ENCODE peak calls at places on chromosomes 2 and 18, in seven cellular contexts. C is heart left ventricle, J is dorsolateral prefrontal cortex, N is fibroblast of lung, L is adrenal gland, H is transverse colon, X is sigmoid colon. R is an unnamed sample.

GRCh38 chr2:23286765-23287155 is 98.2 kb upstream of the KLHL29 start:
- DNase-seq in L (peak), X (peak), C (peak), H (peak), N (peak), J (no peak), R (no peak)

GRCh38 chr2:137180012-137180411 is 414.7 kb downstream of the THSD7B start:
- DNase-seq in H (no peak), N (no peak), X (no peak), C (no peak), J (no peak), L (no peak), R (no peak)

GRCh38 chr2:105545731-105546622 is 147.1 kb upstream of the FHL2 start:
- DNase-seq in X (no peak), N (peak), L (peak), H (peak), J (peak), C (peak), R (peak)

GRCh38 chr2:169038338-169038757 is 7.2 kb upstream of the ABCB11 start:
- DNase-seq in H (no peak), X (no peak), C (no peak), J (no peak), N (peak), L (no peak), R (no peak)

GRCh38 chr2:201357216-201357615 is at the start of gene FLACC1:
- DNase-seq in N (peak), J (no peak), H (no peak), C (peak), L (peak), X (no peak), R (peak)

GRCh38 chr2:143674055-143674454 is 544.8 kb downstream of the ARHGAP15 start:
- DNase-seq in H (no peak), L (no peak), N (no peak), J (no peak), C (no peak), X (no peak), R (no peak)

GRCh38 chr2:208278549-208278948 is 12.5 kb downstream of the PIKFYVE start:
- DNase-seq in J (no peak), C (no peak), H (no peak), L (no peak), N (no peak), X (no peak), R (no peak)

GRCh38 chr18:48303883-48304282 is 105.3 kb downstream of the ZBTB7C start:
- DNase-seq in L (no peak), N (no peak), C (no peak), J (no peak), H (no peak), X (no peak), R (no peak)

GRCh38 chr2:127049927-127050802 is 56.8 kb downstream of the BIN1 start:
- DNase-seq in L (peak), X (peak), J (peak), C (peak), H (peak), N (peak), R (peak)

GRCh38 chr18:55355220-55355619 is 232.8 kb downstream of the TCF4 start:
- DNase-seq in L (no peak), H (no peak), N (no peak), X (no peak), C (no peak), J (no peak), R (no peak)

GRCh38 chr18:55354795-55355194 is 233.2 kb downstream of the TCF4 start:
- DNase-seq in X (no peak), J (no peak), C (no peak), H (no peak), N (peak), L (no peak), R (no peak)

GRCh38 chr18:55353391-55353790 is 234.6 kb downstream of the TCF4 start:
- DNase-seq in C (no peak), X (no peak), L (no peak), J (no peak), H (no peak), N (no peak), R (no peak)

GRCh38 chr18:55351980-55352714 is 235.8 kb downstream of the TCF4 start:
- DNase-seq in X (no peak), N (no peak), C (no peak), J (no peak), H (no peak), L (no peak), R (no peak)

DNA sequence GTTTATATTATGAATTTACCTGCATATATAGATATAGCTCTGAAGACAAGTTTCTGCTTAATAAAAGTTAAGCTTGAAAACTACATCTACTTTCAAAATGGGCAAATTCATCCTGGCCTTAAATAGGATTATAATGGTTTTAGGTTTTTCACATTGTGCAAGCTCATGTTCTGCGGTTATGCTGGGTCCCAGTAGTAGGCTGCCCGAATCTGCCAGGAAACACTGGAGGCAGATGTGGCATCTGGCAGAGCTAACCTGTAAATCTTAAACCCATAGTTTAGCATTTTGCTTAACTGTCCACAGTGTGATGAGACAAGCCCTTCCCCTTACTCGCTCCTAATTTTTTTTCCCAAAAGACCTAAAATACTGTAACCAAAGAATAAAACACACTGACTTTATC is 234.2 kb downstream of the TCF4 start:
- DNase-seq in L (no peak), C (no peak), H (no peak), N (no peak), X (no peak), J (no peak), R (no peak)
- H3K27ac ChIP-seq in L (no peak), C (no peak), H (no peak), N (no peak), X (peak), J (peak), R (no peak)

GRCh38 chr2:71702071-71702970 is 249.0 kb downstream of the DYSF start:
- DNase-seq in H (no peak), L (no peak), X (peak), N (no peak), C (no peak), J (no peak), R (no peak)
- TF ChIP-seq CTCF in H (no peak), L (no peak), X (no peak), N (no peak), C (no peak), J (no peak), R (no peak)

GRCh38 chr2:11574176-11575046 is 40.6 kb downstream of the GREB1 start:
- DNase-seq in H (no peak), L (no peak), C (no peak), J (no peak), N (no peak), X (peak), R (no peak)
- H3K27ac ChIP-seq in H (no peak), L (no peak), C (no peak), J (no peak), N (no peak), X (no peak), R (no peak)

GRCh38 chr2:85536479-85536878 is 2.5 kb upstream of the MAT2A start:
- DNase-seq in J (peak), H (no peak), L (no peak), X (no peak), C (no peak), N (peak), R (peak)

GRCh38 chr2:85540131-85540587 is 1.2 kb downstream of the MAT2A start:
- DNase-seq in N (peak), J (no peak), X (no peak), L (no peak), H (no peak), C (no peak), R (no peak)

GRCh38 chr2:85539361-85540130 is 578 bp downstream of the MAT2A start:
- DNase-seq in J (peak), C (peak), N (peak), L (peak), X (peak), H (peak), R (peak)

GRCh38 chr2:85538507-85539360 is at the start of gene MAT2A:
- DNase-seq in J (peak), H (peak), X (peak), C (peak), N (peak), L (peak), R (peak)

GRCh38 chr2:85537600-85538506 is 1.1 kb upstream of the MAT2A start:
- DNase-seq in C (peak), N (peak), X (peak), H (peak), L (peak), J (peak), R (peak)
- TF ChIP-seq CTCF in C (no peak), N (no peak), X (no peak), H (no peak), L (no peak), J (no peak), R (no peak)